ENCODE peak calls at places on chromosomes 6 and 20, in eight cellular contexts. D is right lobe of liver, T is H9, M is bronchial epithelial cell, Q is breast epithelium, E is BJ, X is endothelial cell of umbilical vein, P is neural crest cell. Y is an unnamed sample.

GRCh38 chr20:39338977-39339376 is 376.8 kb downstream of the DHX35 start:
- DNase-seq in E (no peak), X (no peak), M (peak), P (no peak), Q (no peak), D (no peak), T (no peak), Y (no peak)

GRCh38 chr6:52724041-52724405 is 39.3 kb downstream of the GSTA2 start:
- DNase-seq in Q (no peak), X (peak), P (no peak), T (no peak), M (no peak), D (no peak), E (peak), Y (no peak)

GRCh38 chr6:136592930-136593673 is 42.9 kb upstream of the MAP7 start:
- DNase-seq in T (no peak), E (no peak), M (peak), Q (no peak), P (no peak), D (no peak), X (peak), Y (no peak)

GRCh38 chr20:38825901-38826625 is 20.6 kb downstream of the PPP1R16B start:
- DNase-seq in Q (no peak), D (no peak), M (peak), P (no peak), X (peak), T (no peak), E (no peak), Y (no peak)

GRCh38 chr6:133631421-133631820 is 257.5 kb upstream of the TCF21 start:
- DNase-seq in M (no peak), Q (no peak), T (no peak), D (no peak), X (no peak), E (no peak), P (no peak), Y (no peak)

GRCh38 chr6:169487579-169488205 is 214.1 kb downstream of the WDR27 start:
- DNase-seq in M (no peak), T (no peak), E (no peak), X (no peak), P (no peak), D (no peak), Q (no peak), Y (no peak)

GRCh38 chr6:14305629-14306028 is 188.1 kb downstream of the CD83 start:
- DNase-seq in P (no peak), D (no peak), Q (no peak), E (no peak), M (peak), X (no peak), T (no peak), Y (no peak)

GRCh38 chr6:16276991-16277981 is 38.9 kb downstream of the GMPR start:
- DNase-seq in M (peak), E (peak), X (peak), T (peak), D (no peak), P (peak), Q (no peak), Y (peak)

GRCh38 chr6:25504661-25505060 is 147.4 kb upstream of the SCGN start:
- DNase-seq in X (no peak), M (peak), T (no peak), E (no peak), P (no peak), D (no peak), Q (no peak), Y (no peak)

GRCh38 chr20:41551011-41551705 is 67.0 kb downstream of the CHD6 start:
- DNase-seq in M (no peak), D (no peak), Q (no peak), X (no peak), T (no peak), E (no peak), P (no peak), Y (no peak)

GRCh38 chr6:31557443-31558317 is 10.3 kb downstream of the NFKBIL1 start:
- DNase-seq in P (no peak), M (no peak), Q (no peak), D (peak), T (no peak), X (no peak), E (no peak), Y (no peak)

GRCh38 chr6:20707166-20707485 is 172.9 kb downstream of the CDKAL1 start:
- DNase-seq in T (no peak), D (no peak), E (no peak), X (no peak), M (no peak), P (no peak), Q (no peak), Y (no peak)

GRCh38 chr20:53255102-53255710 is 283.0 kb downstream of the TSHZ2 start:
- DNase-seq in M (no peak), D (no peak), X (no peak), P (no peak), T (no peak), E (no peak), Q (no peak), Y (peak)

GRCh38 chr6:166430269-166430668 is 47.5 kb upstream of the MPC1 start:
- DNase-seq in Q (no peak), E (no peak), T (no peak), X (no peak), D (no peak), M (no peak), P (no peak), Y (no peak)

GRCh38 chr20:46027245-46027853 is 1.7 kb upstream of the SLC12A5 start:
- DNase-seq in M (peak), P (peak), T (no peak), Q (no peak), X (peak), E (no peak), D (no peak), Y (peak)
- TF ChIP-seq CTCF in M (no peak), P (no peak), T (no peak), Q (no peak), X (no peak), E (no peak), D (no peak), Y (no peak)

GRCh38 chr20:11585752-11586352 is 331.8 kb upstream of the BTBD3 start:
- DNase-seq in X (peak), D (no peak), Q (no peak), E (no peak), T (no peak), P (no peak), M (peak), Y (no peak)
- TF ChIP-seq CTCF in X (no peak), D (peak), Q (no peak), E (no peak), T (peak), P (peak), M (peak), Y (no peak)

GRCh38 chr20:10231290-10231689 is 12.7 kb downstream of the SNAP25 start:
- DNase-seq in E (no peak), P (no peak), X (no peak), Q (no peak), T (no peak), D (no peak), M (no peak), Y (no peak)

GRCh38 chr20:10221022-10221421 is 2.4 kb downstream of the SNAP25 start:
- DNase-seq in Q (no peak), X (no peak), E (no peak), T (no peak), D (no peak), P (no peak), M (no peak), Y (no peak)

GRCh38 chr20:10219993-10220750 is 1.5 kb downstream of the SNAP25 start:
- DNase-seq in M (no peak), X (no peak), D (no peak), T (no peak), P (no peak), Q (no peak), E (no peak), Y (no peak)

GRCh38 chr20:10228330-10228729 is 9.7 kb downstream of the SNAP25 start:
- DNase-seq in T (no peak), D (no peak), E (no peak), M (peak), X (no peak), Q (no peak), P (no peak), Y (no peak)

GRCh38 chr20:10225439-10226080 is 6.9 kb downstream of the SNAP25 start:
- DNase-seq in X (no peak), Q (no peak), D (no peak), T (no peak), M (peak), P (no peak), E (no peak), Y (no peak)
- TF ChIP-seq CTCF in X (no peak), Q (no peak), D (no peak), T (peak), M (peak), P (peak), E (peak), Y (no peak)

GRCh38 chr20:57709823-57710799 is at the start of gene PMEPA1:
- DNase-seq in M (peak), Q (peak), X (peak), E (peak), D (peak), T (peak), P (peak), Y (peak)
- TF ChIP-seq CTCF in M (no peak), Q (no peak), X (no peak), E (no peak), D (no peak), T (no peak), P (peak), Y (no peak)

GRCh38 chr6:4128748-4129147 is 6.6 kb downstream of the ECI2 start:
- DNase-seq in D (no peak), X (peak), M (no peak), P (no peak), Q (no peak), E (no peak), T (no peak), Y (no peak)
- TF ChIP-seq CTCF in D (no peak), X (no peak), M (no peak), P (no peak), Q (no peak), E (no peak), T (no peak), Y (no peak)

DNA sequence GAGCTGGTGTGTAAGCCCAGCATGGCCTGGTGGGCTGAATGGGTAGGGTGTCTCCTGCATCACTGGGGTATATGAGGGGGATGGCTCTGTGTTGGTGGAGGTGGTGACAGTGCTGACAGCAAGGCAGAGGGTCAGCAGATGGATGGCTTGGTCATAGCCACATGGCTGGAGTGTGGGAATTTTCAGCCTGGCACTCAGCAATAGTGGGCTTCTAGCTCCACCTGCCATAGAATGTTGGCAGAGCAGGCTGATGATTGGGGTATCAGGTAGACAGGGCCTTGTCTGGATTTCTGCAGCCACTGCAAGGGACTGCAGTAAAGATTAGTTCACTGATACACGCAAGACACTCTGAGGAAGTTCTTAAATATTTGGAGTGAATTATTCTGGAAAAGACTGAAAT is 137.5 kb upstream of the BACH2 start:
- DNase-seq in M (no peak), Q (no peak), E (no peak), X (no peak), T (peak), P (no peak), D (no peak), Y (no peak)
- TF ChIP-seq CTCF in M (no peak), Q (no peak), E (no peak), X (no peak), T (peak), P (peak), D (no peak), Y (no peak)

GRCh38 chr20:32761417-32761830 is 761 bp upstream of the DNMT3B start:
- DNase-seq in Q (no peak), E (no peak), D (no peak), P (no peak), X (no peak), M (no peak), T (no peak), Y (no peak)

GRCh38 chr20:32762754-32763201 is 593 bp downstream of the DNMT3B start:
- DNase-seq in D (no peak), E (no peak), X (no peak), P (no peak), T (no peak), M (no peak), Q (no peak), Y (peak)

GRCh38 chr20:32764000-32764960 is 2.1 kb downstream of the DNMT3B start:
- DNase-seq in Q (no peak), D (no peak), M (no peak), T (peak), E (no peak), X (no peak), P (no peak), Y (no peak)

GRCh38 chr20:32761831-32762753 is at the start of gene DNMT3B:
- DNase-seq in E (no peak), M (no peak), D (peak), Q (peak), P (peak), T (peak), X (peak), Y (peak)

DNA sequence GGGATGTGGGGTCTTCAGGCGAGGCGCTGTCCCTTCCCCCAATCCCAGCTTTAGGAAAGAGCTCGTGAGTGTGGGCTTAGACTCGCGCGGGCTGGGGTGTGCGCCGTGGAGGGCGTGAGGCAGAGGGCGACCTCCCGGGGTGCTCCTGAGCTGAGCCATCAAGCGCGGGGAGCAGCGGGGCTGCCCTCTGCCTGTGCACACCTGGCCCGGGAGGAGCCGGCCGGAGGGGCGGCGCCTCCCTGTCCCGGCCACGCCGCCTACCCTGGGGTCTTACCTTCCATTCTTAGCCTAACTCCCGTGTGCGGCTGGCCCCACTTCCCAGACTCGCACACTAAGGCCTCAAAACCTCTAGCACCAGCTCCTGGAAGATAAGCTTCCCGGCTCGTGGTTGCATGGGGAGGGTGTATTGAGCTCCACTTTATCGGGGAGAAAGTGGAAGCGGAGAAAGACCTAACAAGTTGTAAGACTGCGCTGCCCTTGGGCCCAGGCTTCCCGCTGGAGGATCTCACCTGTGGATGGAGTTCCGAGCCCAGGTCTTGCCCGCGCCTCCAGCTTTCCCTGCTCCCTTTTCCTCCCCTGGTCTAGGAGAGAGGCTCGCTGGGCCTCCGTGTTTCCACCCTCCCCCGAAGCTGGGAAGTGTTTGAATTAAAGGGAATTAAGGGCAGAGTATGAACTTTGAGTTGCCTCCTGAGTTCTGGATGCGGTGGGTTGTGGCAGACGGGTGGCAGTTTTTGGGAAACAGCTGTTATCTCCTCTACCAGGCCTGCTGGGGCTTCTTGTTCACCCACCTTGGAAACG is 1.2 kb downstream of the DNMT3B start:
- DNase-seq in E (no peak), T (no peak), P (no peak), X (no peak), M (no peak), Q (no peak), D (no peak), Y (no peak)
- TF ChIP-seq CTCF in E (no peak), T (no peak), P (no peak), X (no peak), M (peak), Q (no peak), D (no peak), Y (no peak)

GRCh38 chr6:93727447-93727846 is 308.1 kb upstream of the EPHA7 start:
- DNase-seq in E (no peak), M (no peak), P (no peak), T (no peak), D (no peak), Q (no peak), X (no peak), Y (no peak)

GRCh38 chr6:93721386-93722048 is 302.2 kb upstream of the EPHA7 start:
- DNase-seq in X (peak), P (no peak), D (no peak), E (no peak), M (no peak), Q (no peak), T (peak), Y (no peak)
- TF ChIP-seq CTCF in X (peak), P (peak), D (peak), E (peak), M (no peak), Q (no peak), T (peak), Y (no peak)

GRCh38 chr6:116543149-116543548 is 2.3 kb downstream of the TRAPPC3L start:
- DNase-seq in D (no peak), P (no peak), X (no peak), M (no peak), T (no peak), E (no peak), Q (no peak), Y (no peak)
- TF ChIP-seq CTCF in D (no peak), P (no peak), X (no peak), M (no peak), T (no peak), E (no peak), Q (no peak), Y (no peak)

GRCh38 chr20:45470939-45471338 is 1.4 kb downstream of the WFDC2 start:
- DNase-seq in P (no peak), T (no peak), E (no peak), D (no peak), M (no peak), X (no peak), Q (no peak), Y (peak)
- TF ChIP-seq CTCF in P (no peak), T (peak), E (peak), D (no peak), M (no peak), X (no peak), Q (no peak), Y (no peak)